ENCODE peak calls at places on chromosomes 6 and 20, in four cellular contexts. G is GM06990, F is Peyer's patch, S is PC-9. P is an unnamed sample.

GRCh38 chr6:36912583-36912982 is 26.8 kb downstream of the C6orf89 start:
- DNase-seq in G (peak; percentile 39), F (no peak), S (peak; percentile 37), P (peak; percentile 67)

GRCh38 chr20:36284751-36285150 is 21.4 kb upstream of the DLGAP4 start:
- DNase-seq in G (no peak), F (no peak), S (no peak), P (no peak)

GRCh38 chr6:125759184-125759902 is 9.9 kb downstream of the HEY2 start:
- DNase-seq in G (peak; percentile 7), F (no peak), S (no peak), P (no peak)

GRCh38 chr20:61436268-61436667 is 184.2 kb downstream of the CDH4 start:
- DNase-seq in G (no peak), F (no peak), S (no peak), P (peak; percentile 63)

GRCh38 chr20:38034108-38034649 is 633 bp downstream of the RPRD1B start:
- DNase-seq in G (no peak), F (no peak), S (no peak), P (no peak)

GRCh38 chr6:43229803-43230239 is 540 bp upstream of the DNPH1 start:
- DNase-seq in G (no peak), F (no peak), S (no peak), P (no peak)

GRCh38 chr20:33894798-33895197 is 83.7 kb downstream of the CHMP4B start:
- DNase-seq in G (no peak), F (no peak), S (no peak), P (peak; percentile 52)

GRCh38 chr6:30763618-30764489 is 19.5 kb upstream of the IER3 start:
- DNase-seq in G (no peak), F (no peak), S (no peak), P (peak; percentile 64)

GRCh38 chr6:83615025-83615999 is 93.6 kb downstream of the SNAP91 start:
- DNase-seq in G (peak; percentile 13), F (no peak), S (no peak), P (peak; percentile 55)

GRCh38 chr6:7269816-7270215 is 43.2 kb downstream of the SSR1 start:
- DNase-seq in G (no peak), F (no peak), S (no peak), P (no peak)

GRCh38 chr6:1105833-1106400 is 206.0 kb upstream of the FOXQ1 start:
- DNase-seq in G (no peak), F (no peak), S (no peak), P (no peak)

GRCh38 chr6:36685926-36686667 is 7.6 kb downstream of the CDKN1A start:
- DNase-seq in G (no peak), F (no peak), S (no peak), P (no peak)

GRCh38 chr6:167079853-167080297 is 43.0 kb upstream of the CCR6 start:
- DNase-seq in G (peak; percentile 76), F (peak; percentile 81), S (no peak), P (no peak)

GRCh38 chr20:9087531-9088217 is 18.8 kb downstream of the PLCB4 start:
- DNase-seq in G (no peak), F (no peak), S (no peak), P (no peak)

GRCh38 chr6:12714022-12714421 is 2.5 kb upstream of the PHACTR1 start:
- DNase-seq in G (no peak), F (no peak), S (no peak), P (no peak)

GRCh38 chr6:113732384-113732966 is 124.7 kb upstream of the MARCKS start:
- DNase-seq in G (no peak), F (no peak), S (no peak), P (peak; percentile 78)

GRCh38 chr6:117908246-117909107 is 1.4 kb downstream of the SLC35F1 start:
- DNase-seq in G (no peak), F (no peak), S (no peak), P (no peak)

GRCh38 chr6:137341721-137342195 is 122.6 kb upstream of the IFNGR1 start:
- DNase-seq in G (no peak), F (no peak), S (peak; percentile 12), P (peak; percentile 10)
- TF ChIP-seq CTCF in G (peak; percentile 51), F (peak; percentile 55), S (peak; percentile 52), P (no peak)

DNA sequence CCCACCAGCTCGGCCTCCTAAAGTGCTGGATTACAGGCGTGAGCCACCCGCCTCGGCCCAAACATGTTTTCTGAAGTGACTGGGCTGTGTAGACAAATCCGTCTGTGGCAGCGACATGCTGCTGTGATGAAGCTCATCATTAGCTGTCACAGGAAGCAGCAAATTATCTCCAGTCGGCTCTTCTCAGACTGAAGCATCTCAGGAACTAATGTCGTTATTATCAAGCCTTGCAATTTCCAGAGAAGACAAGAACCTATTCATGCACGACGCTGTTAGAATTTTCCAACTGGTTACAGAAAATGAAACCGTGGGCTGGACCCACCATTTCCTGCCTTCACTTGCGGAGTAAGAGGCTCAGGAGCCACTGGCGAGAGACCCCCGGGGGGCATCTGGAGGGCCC is 17.2 kb upstream of the NTSR1 start:
- DNase-seq in G (no peak), F (no peak), S (no peak), P (no peak)
- H3K4me3 ChIP-seq in G (no peak overlapping the region), F (no peak overlapping the region), S (no peak overlapping the region), P (no peak overlapping the region)

GRCh38 chr6:97726378-97726777 is 443.4 kb upstream of the MMS22L start:
- DNase-seq in G (no peak), F (no peak), S (no peak), P (no peak)
- TF ChIP-seq CTCF in G (no peak), F (no peak), S (no peak), P (no peak)

DNA sequence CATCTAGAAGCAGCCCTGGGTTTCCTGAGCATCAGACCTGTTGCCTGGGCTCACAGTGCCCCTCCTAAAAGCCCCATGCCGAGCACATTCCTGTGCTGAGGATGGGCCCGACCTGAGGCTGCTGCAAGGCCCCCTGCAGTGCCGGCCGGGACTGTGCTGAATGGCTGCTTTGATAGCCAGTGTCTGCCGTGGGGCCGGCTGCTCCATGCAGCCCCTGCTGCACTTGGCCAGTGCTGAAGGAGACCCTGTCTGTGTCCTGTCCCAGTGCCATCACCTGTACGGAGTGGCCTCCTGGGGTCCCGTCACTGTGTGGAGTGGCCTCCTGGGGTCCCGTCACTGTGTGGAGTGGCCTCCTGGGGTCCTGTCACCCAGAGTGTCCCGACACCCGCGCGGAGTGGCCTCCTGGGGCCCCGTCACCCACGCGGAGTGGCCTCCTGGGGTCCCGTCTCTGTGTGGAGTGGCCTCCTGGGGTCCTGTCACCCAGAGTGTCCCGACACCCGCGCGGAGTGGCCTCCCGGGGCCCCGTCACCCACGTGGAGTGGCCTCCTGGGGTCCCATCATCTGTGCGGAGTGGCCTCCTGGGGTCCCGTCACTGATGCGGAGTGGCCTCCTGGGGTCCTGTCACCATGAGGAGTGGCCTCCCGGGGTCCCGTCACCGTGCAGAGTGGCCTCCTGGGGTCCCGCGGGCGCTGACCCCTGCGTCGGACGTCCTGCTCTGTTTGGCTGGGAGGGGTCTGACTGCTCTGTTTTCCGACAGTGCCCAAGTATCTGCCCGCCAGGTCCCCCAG is 7.0 kb downstream of the COL9A3 start:
- DNase-seq in G (no peak), F (no peak), S (no peak), P (no peak)
- H3K4me3 ChIP-seq in G (no peak overlapping the region), F (peak overlapping the region; percentile 70), S (peak overlapping the region; percentile 57), P (no peak overlapping the region)

P was measured in fibroblast of pulmonary artery.